ENCODE peak calls at places on chromosomes 7 and 10, in eight cellular contexts. N is cardiac muscle cell, S is IMR-90, W is prostate gland, L is brain microvascular endothelial cell, M is HCT116, V is A549, T is cardiac fibroblast. H is an unnamed sample.

GRCh38 chr7:135159359-135160087 is 11.0 kb downstream of the CYREN start:
- DNase-seq in V (no peak), T (peak), L (no peak), W (no peak), S (no peak), M (no peak), N (no peak), H (no peak)

GRCh38 chr10:16995867-16996529 is 133.6 kb downstream of the CUBN start:
- DNase-seq in M (no peak), W (no peak), T (peak), L (peak), V (no peak), S (peak), N (no peak), H (peak)

GRCh38 chr7:157278791-157279678 is 57.8 kb upstream of the DNAJB6 start:
- DNase-seq in L (no peak), M (no peak), T (peak), N (no peak), V (no peak), W (no peak), S (no peak), H (no peak)

GRCh38 chr10:92969151-92969550 is 91.4 kb upstream of the CYP26C1 start:
- DNase-seq in W (no peak), V (no peak), L (no peak), T (peak), M (no peak), N (no peak), S (peak), H (no peak)

GRCh38 chr10:18261660-18262292 is 121.6 kb downstream of the CACNB2 start:
- DNase-seq in V (no peak), W (no peak), S (no peak), T (no peak), L (no peak), M (no peak), N (no peak), H (no peak)

GRCh38 chr10:121994429-121994881 is 5.5 kb downstream of the TACC2 start:
- DNase-seq in L (no peak), M (no peak), W (peak), T (no peak), N (peak), V (no peak), S (no peak), H (no peak)

GRCh38 chr7:101624246-101625000 is 4.7 kb downstream of the MYL10 start:
- DNase-seq in S (no peak), V (no peak), N (peak), W (no peak), M (no peak), L (no peak), T (no peak), H (no peak)

GRCh38 chr10:3887404-3887803 is 102.4 kb upstream of the KLF6 start:
- DNase-seq in V (no peak), T (no peak), L (peak), N (no peak), S (no peak), M (no peak), W (no peak), H (no peak)

GRCh38 chr7:7536396-7537019 is 835 bp upstream of the COL28A1 start:
- DNase-seq in N (no peak), L (no peak), V (no peak), M (no peak), T (no peak), S (no peak), W (no peak), H (no peak)

GRCh38 chr7:11458736-11459483 is 373.1 kb downstream of the THSD7A start:
- DNase-seq in V (peak), M (no peak), T (peak), S (peak), N (no peak), W (no peak), L (peak), H (peak)

GRCh38 chr10:60728056-60728455 is 50.2 kb upstream of the CDK1 start:
- DNase-seq in L (no peak), T (no peak), W (no peak), V (no peak), S (no peak), M (no peak), N (no peak), H (no peak)

GRCh38 chr10:14358886-14359573 is 28.3 kb upstream of the FRMD4A start:
- DNase-seq in N (no peak), V (no peak), M (no peak), S (no peak), T (no peak), L (no peak), W (no peak), H (peak)

GRCh38 chr10:129796611-129797420 is 167.3 kb downstream of the EBF3 start:
- DNase-seq in V (no peak), M (no peak), S (no peak), T (no peak), N (no peak), W (no peak), L (no peak), H (no peak)

GRCh38 chr10:25082276-25083204 is 66.1 kb downstream of the THNSL1 start:
- DNase-seq in V (no peak), S (no peak), L (no peak), N (peak), M (no peak), T (no peak), W (no peak), H (no peak)

GRCh38 chr7:32502656-32503189 is 7.4 kb downstream of the AVL9 start:
- DNase-seq in V (no peak), L (no peak), M (no peak), T (no peak), N (no peak), W (no peak), S (no peak), H (no peak)

GRCh38 chr7:157558516-157558874 is 221.7 kb downstream of the DNAJB6 start:
- DNase-seq in S (no peak), W (no peak), M (no peak), N (no peak), V (no peak), L (no peak), T (no peak), H (no peak)

GRCh38 chr10:84200537-84201243 is 6.4 kb downstream of the CDHR1 start:
- DNase-seq in N (no peak), L (no peak), S (no peak), W (no peak), V (no peak), M (no peak), T (no peak), H (no peak)

GRCh38 chr7:23369695-23370404 is 70.7 kb downstream of the MALSU1 start:
- DNase-seq in L (no peak), M (no peak), V (no peak), N (no peak), S (no peak), T (no peak), W (no peak), H (no peak)

GRCh38 chr7:102992820-102993531 is 80.2 kb downstream of the LRRC17 start:
- DNase-seq in M (peak), T (peak), W (no peak), V (peak), S (peak), L (peak), N (no peak), H (peak)

GRCh38 chr7:17090751-17091150 is 207.7 kb upstream of the AHR start:
- DNase-seq in T (peak), M (no peak), L (peak), N (no peak), S (peak), V (no peak), W (no peak), H (peak)

GRCh38 chr7:97971120-97971989 is 18.6 kb downstream of the OCM2 start:
- DNase-seq in W (no peak), L (peak), N (peak), T (peak), S (peak), M (no peak), V (peak), H (peak)

GRCh38 chr10:38146579-38147333 is 52.6 kb downstream of the ZNF37A start:
- DNase-seq in N (no peak), T (no peak), W (no peak), S (peak), M (no peak), L (no peak), V (no peak), H (no peak)

GRCh38 chr7:55178863-55179773 is 160.3 kb downstream of the EGFR start:
- DNase-seq in T (no peak), N (peak), S (no peak), M (no peak), W (no peak), V (no peak), L (no peak), H (no peak)

GRCh38 chr7:15457959-15458955 is 103.6 kb downstream of the AGMO start:
- DNase-seq in S (no peak), M (no peak), V (no peak), L (no peak), N (no peak), T (no peak), W (no peak), H (no peak)

GRCh38 chr7:150663802-150664494 is 21.6 kb upstream of the GIMAP2 start:
- DNase-seq in V (no peak), L (no peak), M (no peak), T (no peak), N (no peak), W (no peak), S (no peak), H (no peak)

GRCh38 chr7:22651534-22652243 is 75.3 kb upstream of the IL6 start:
- DNase-seq in M (no peak), W (no peak), T (peak), N (no peak), L (peak), V (peak), S (peak), H (peak)

GRCh38 chr10:80276335-80276734 is 13.1 kb downstream of the MAT1A start:
- DNase-seq in M (no peak), L (no peak), N (no peak), W (no peak), V (no peak), T (no peak), S (no peak), H (no peak)

GRCh38 chr10:125106586-125106985 is 53.8 kb downstream of the CTBP2 start:
- DNase-seq in V (no peak), N (no peak), M (no peak), L (no peak), S (no peak), W (no peak), T (no peak), H (no peak)

GRCh38 chr7:40133561-40134427 is 628 bp downstream of the MPLKIP start:
- DNase-seq in M (no peak), W (no peak), T (peak), L (peak), V (no peak), N (no peak), S (peak), H (peak)

GRCh38 chr10:82938331-82938730 is 1063.3 kb downstream of the NRG3 start:
- DNase-seq in V (no peak), W (no peak), N (no peak), L (no peak), M (no peak), T (no peak), S (no peak), H (no peak)

GRCh38 chr10:82934947-82935346 is 1060.0 kb downstream of the NRG3 start:
- DNase-seq in L (no peak), W (no peak), T (no peak), N (no peak), S (no peak), M (no peak), V (no peak), H (no peak)

GRCh38 chr10:82932426-82932825 is 1057.4 kb downstream of the NRG3 start:
- DNase-seq in S (no peak), V (no peak), W (no peak), M (no peak), N (no peak), L (no peak), T (no peak), H (peak)

DNA sequence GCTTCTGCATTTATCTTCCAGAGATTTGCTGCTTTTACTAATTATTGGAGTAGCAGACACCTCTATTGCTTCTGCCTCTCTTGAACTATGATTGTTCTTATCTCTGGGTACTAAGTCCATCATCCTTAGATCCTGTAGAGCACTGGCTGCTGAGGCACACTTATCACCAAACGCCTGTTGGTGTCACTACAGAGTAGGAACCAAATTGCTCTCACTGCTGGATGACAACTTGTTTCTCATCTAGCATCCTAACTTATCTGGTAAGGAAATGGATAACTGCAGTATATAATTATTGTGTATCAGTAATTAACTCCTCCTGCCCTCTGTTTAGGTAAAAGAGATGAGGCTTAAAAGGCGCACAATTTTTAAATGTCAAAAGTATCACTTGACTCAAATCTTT is 1059.4 kb downstream of the NRG3 start:
- DNase-seq in T (no peak), L (no peak), M (no peak), V (peak), W (no peak), S (no peak), N (peak), H (no peak)
- TF ChIP-seq CTCF in T (peak), L (no peak), M (no peak), V (no peak), W (no peak), S (no peak), N (no peak), H (no peak)

GRCh38 chr7:91355680-91356435 is 91.6 kb downstream of the FZD1 start:
- DNase-seq in W (no peak), T (no peak), V (no peak), M (no peak), S (no peak), N (no peak), L (no peak), H (no peak)
- TF ChIP-seq CTCF in W (no peak), T (no peak), V (no peak), M (no peak), S (no peak), N (no peak), L (no peak), H (no peak)

DNA sequence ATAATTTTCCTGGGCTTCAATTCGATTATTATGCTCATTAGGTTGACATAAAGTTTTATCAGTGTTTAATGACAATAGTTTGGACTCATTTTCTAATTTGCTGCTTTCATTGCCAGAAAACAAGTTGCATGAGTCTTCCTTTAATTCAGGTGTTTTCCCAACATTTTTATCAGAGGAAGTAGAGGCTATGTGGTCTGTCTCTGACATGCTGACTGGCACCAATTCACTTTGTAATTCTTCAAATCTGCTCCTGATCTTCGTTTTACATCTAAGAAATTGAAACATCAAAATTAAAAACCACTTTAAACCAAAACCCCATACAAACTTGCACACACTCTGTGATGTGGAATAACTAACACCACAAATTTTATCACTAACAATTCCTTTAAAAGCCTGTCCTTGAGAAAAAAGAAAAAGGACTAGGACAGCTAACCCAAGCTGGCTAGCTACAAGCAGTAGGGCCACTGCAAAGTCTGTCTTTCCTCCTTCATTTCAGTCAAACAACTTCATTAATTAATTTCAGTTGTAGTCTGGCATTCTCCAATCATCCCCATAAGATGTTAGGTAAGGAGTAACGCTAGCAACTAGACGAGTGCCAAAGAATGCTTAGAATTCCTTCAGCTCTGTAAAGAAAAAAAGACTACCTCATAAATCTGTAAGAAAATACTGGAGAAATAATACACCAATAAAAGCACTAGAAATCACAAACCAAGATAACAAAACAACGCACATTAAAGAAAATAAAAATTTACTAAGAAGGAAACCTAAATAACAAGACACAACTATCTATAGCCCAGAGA is 10.7 kb downstream of the CCDC186 start:
- DNase-seq in W (no peak), T (no peak), N (no peak), L (no peak), V (no peak), M (no peak), S (no peak), H (peak)
- TF ChIP-seq CTCF in W (no peak), T (no peak), N (no peak), L (no peak), V (no peak), M (no peak), S (no peak), H (no peak)

DNA sequence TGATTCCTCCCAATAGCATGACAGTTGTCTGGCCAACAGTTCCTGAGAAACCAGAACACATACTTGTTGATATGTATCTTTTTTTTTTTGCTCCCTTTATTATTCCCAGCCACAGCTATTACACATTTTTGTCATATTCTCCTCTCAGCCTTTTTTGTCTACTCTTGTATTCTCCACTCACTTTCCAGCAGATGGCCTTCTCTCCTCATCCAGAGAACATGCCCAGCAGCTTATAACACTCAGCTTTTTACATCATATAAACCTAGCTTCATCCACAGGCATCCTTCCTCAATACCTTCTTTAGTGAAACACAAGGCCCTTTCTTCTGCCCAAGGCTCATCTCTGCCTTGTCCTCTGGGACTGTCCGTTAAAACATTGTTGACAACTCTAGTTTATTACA is 101.7 kb downstream of the ORC5 start:
- DNase-seq in T (peak), V (no peak), N (no peak), S (peak), M (no peak), W (no peak), L (peak), H (peak)
- TF ChIP-seq CTCF in T (peak), V (no peak), N (peak), S (peak), M (no peak), W (no peak), L (peak), H (peak)

GRCh38 chr7:100572281-100572948 is 1.3 kb downstream of the SAP25 start:
- DNase-seq in W (no peak), L (no peak), M (no peak), T (no peak), S (no peak), V (no peak), N (no peak), H (no peak)
- TF ChIP-seq CTCF in W (no peak), L (no peak), M (no peak), T (no peak), S (no peak), V (no peak), N (no peak), H (no peak)

GRCh38 chr10:101139421-101139911 is 8.4 kb downstream of the TLX1 start:
- DNase-seq in V (no peak), L (no peak), S (no peak), N (peak), W (no peak), M (no peak), T (peak), H (no peak)
- TF ChIP-seq CTCF in V (no peak), L (peak), S (peak), N (peak), W (no peak), M (no peak), T (peak), H (peak)

GRCh38 chr7:12518920-12519681 is 51.4 kb upstream of the SCIN start:
- DNase-seq in S (no peak), M (no peak), L (no peak), T (peak), W (no peak), V (peak), N (peak), H (peak)
- TF ChIP-seq CTCF in S (peak), M (peak), L (peak), T (peak), W (no peak), V (peak), N (peak), H (peak)

DNA sequence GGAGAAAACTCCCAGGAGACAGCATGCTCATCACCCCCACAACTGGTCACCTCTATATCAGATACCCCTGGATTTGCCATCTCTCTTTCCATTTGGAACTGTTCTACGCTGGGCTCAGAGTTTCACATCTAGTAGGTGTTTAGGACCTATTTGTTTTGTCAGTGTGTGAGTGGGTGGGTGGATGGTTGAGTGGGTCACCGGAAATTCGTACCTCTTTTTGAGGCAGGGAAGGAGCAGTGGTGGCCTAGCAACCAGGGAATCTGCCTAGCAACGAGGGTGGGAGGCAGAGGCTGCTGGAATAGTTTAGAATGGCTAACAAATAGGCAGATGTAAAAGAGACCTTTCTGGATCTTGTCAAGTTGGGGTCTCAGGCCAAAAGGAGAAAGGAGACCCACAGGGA is 23.2 kb upstream of the SLF2 start:
- DNase-seq in W (no peak), V (no peak), M (no peak), N (no peak), L (no peak), S (no peak), T (no peak), H (no peak)
- TF ChIP-seq CTCF in W (no peak), V (no peak), M (no peak), N (no peak), L (no peak), S (no peak), T (no peak), H (no peak)

DNA sequence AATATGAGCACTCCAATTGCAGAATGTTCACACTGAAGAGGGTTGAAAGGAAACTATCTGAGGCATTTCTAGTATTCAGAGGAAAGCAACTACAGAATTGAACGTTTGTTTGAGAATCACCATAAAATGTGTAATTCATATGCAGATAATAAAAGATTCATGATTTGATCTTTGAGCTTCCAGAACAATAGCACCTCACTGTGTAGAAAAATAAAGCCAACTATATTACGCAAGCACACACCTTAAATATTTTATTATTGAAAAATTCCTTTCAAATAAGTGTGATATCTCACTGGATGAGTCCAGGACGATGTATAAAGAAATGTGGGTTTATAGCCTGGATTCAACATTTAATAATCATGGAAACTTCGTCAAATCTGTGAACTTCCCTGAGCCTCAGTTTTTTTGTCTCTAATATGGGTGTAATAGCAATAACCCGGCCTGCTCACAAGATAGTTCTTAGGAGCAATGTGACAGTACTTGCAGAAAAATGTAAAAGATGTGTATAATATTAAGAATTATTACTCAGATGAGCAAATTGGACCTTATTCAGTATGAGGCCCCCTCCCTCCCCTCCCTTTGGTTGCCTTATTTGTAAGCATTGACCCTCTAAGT is 11.5 kb upstream of the CAV2 start:
- DNase-seq in M (no peak), L (no peak), N (no peak), V (no peak), S (no peak), T (no peak), W (no peak), H (no peak)
- TF ChIP-seq CTCF in M (no peak), L (no peak), N (no peak), V (no peak), S (no peak), T (no peak), W (no peak), H (no peak)